ENCODE peak calls at places on chromosomes 1 and 21, in nine cellular contexts. U, Z, K, D, W, C, N, M and L are unnamed samples.

GRCh38 chr1:59917026-59917784 is 9.4 kb downstream of the CYP2J2 start:
- DNase-seq in U (no peak), Z (no peak), K (no peak), D (no peak), W (no peak), C (no peak), N (no peak), M (no peak), L (no peak)

GRCh38 chr1:77888429-77889239 is at the start of gene NEXN:
- DNase-seq in U (peak; percentile 88), Z (peak; percentile 81), K (peak; percentile 89), D (no peak), W (peak; percentile 79), C (peak; percentile 78), N (peak; percentile 84), M (peak; percentile 80), L (no peak)

GRCh38 chr1:11610629-11611180 is 43.5 kb downstream of the FBXO2 start:
- DNase-seq in U (no peak), Z (no peak), K (no peak), D (no peak), W (no peak), C (no peak), N (no peak), M (no peak), L (no peak)

GRCh38 chr1:199084293-199084692 is 445.5 kb downstream of the PTPRC start:
- DNase-seq in U (peak; percentile 5), Z (no peak), K (peak; percentile 72), D (no peak), W (peak; percentile 94), C (peak; percentile 66), N (no peak), M (no peak), L (peak; percentile 76)

GRCh38 chr1:46550751-46551231 is 656 bp downstream of the KNCN start:
- DNase-seq in U (peak; percentile 48), Z (no peak), K (no peak), D (no peak), W (no peak), C (no peak), N (no peak), M (no peak), L (no peak)

GRCh38 chr1:205339717-205340116 is 17.0 kb downstream of the KLHDC8A start:
- DNase-seq in U (no peak), Z (no peak), K (no peak), D (no peak), W (no peak), C (no peak), N (no peak), M (no peak), L (no peak)

GRCh38 chr21:33973268-33973667 is 57.7 kb upstream of the ATP5PO start:
- DNase-seq in U (no peak), Z (no peak), K (peak; percentile 43), D (no peak), W (no peak), C (peak; percentile 34), N (no peak), M (no peak), L (no peak)

GRCh38 chr21:15289896-15290841 is 225.4 kb upstream of the NRIP1 start:
- DNase-seq in U (peak; percentile 86), Z (peak; percentile 62), K (no peak), D (no peak), W (no peak), C (no peak), N (peak; percentile 58), M (peak; percentile 92), L (no peak)

GRCh38 chr1:228802386-228803221 is 67.3 kb downstream of the RHOU start:
- DNase-seq in U (no peak), Z (peak; percentile 59), K (no peak), D (no peak), W (peak; percentile 23), C (no peak), N (no peak), M (no peak), L (no peak)

GRCh38 chr1:200708769-200709168 is 29.9 kb upstream of the CAMSAP2 start:
- DNase-seq in U (no peak), Z (no peak), K (peak; percentile 18), D (no peak), W (peak; percentile 60), C (peak; percentile 4), N (no peak), M (no peak), L (no peak)

GRCh38 chr1:218249757-218250156 is 35.3 kb upstream of the RRP15 start:
- DNase-seq in U (no peak), Z (no peak), K (no peak), D (no peak), W (no peak), C (no peak), N (no peak), M (no peak), L (no peak)

GRCh38 chr1:205616563-205617293 is 15.1 kb downstream of the ELK4 start:
- DNase-seq in U (no peak), Z (no peak), K (no peak), D (no peak), W (no peak), C (no peak), N (no peak), M (no peak), L (no peak)

GRCh38 chr1:62285984-62286481 is 33.2 kb downstream of the KANK4 start:
- DNase-seq in U (peak; percentile 65), Z (no peak), K (no peak), D (no peak), W (no peak), C (no peak), N (no peak), M (peak; percentile 69), L (no peak)

GRCh38 chr1:65310078-65310587 is 790 bp downstream of the DNAJC6 start:
- DNase-seq in U (peak; percentile 87), Z (no peak), K (no peak), D (no peak), W (no peak), C (no peak), N (peak; percentile 80), M (peak; percentile 90), L (no peak)

GRCh38 chr1:114671939-114672275 is 2.1 kb upstream of the DENND2C start:
- DNase-seq in U (no peak), Z (no peak), K (no peak), D (no peak), W (no peak), C (no peak), N (no peak), M (no peak), L (no peak)

GRCh38 chr1:184153731-184154130 is 102.2 kb downstream of the TSEN15 start:
- DNase-seq in U (no peak), Z (no peak), K (no peak), D (no peak), W (no peak), C (no peak), N (no peak), M (no peak), L (no peak)

GRCh38 chr21:45818904-45819285 is 162.7 kb upstream of the COL6A1 start:
- DNase-seq in U (no peak), Z (peak; percentile 69), K (peak; percentile 86), D (no peak), W (peak; percentile 84), C (peak; percentile 83), N (no peak), M (no peak), L (peak; percentile 52)

GRCh38 chr1:53860967-53861411 is 22.9 kb upstream of the NDC1 start:
- DNase-seq in U (peak; percentile 88), Z (peak; percentile 82), K (peak; percentile 44), D (peak; percentile 90), W (peak; percentile 61), C (peak; percentile 21), N (peak; percentile 64), M (peak; percentile 64), L (peak; percentile 55)

GRCh38 chr1:178683304-178683703 is 41.7 kb upstream of the RALGPS2 start:
- DNase-seq in U (no peak), Z (no peak), K (no peak), D (no peak), W (no peak), C (no peak), N (no peak), M (no peak), L (no peak)

GRCh38 chr1:197899037-197899436 is 3.4 kb upstream of the C1orf53 start:
- DNase-seq in U (no peak), Z (no peak), K (no peak), D (no peak), W (no peak), C (no peak), N (no peak), M (no peak), L (no peak)
- H3K4me1 ChIP-seq in U (peaks cover 18% of the 10 kb centered on the region), Z (no peaks in the 10 kb centered on the region), K (peaks cover 6% of the 10 kb centered on the region), D (peaks cover 20% of the 10 kb centered on the region), W (no peaks in the 10 kb centered on the region), C (peaks cover 5% of the 10 kb centered on the region), N (peaks cover 5% of the 10 kb centered on the region), M (no peaks in the 10 kb centered on the region), L (peaks cover 21% of the 10 kb centered on the region)

DNA sequence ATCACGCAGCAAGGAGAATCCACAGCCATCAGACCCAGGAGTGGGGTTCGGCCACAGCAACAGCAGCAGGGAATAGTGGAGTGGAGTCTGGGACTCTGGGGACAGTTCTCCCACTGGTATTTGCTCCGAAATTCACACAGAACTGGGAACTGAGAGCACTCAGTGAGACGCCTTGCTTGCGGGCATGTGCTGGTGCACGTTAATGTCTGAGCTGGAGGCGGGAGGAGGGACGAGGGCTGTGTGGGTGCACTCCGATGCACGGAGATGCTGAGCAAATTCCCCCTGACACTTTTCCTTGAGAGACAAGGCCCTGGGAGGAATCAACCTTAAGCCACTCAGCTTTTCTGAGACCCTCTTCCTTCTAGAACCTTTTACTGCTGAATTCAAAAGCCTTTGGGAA is 2.9 kb downstream of the RGS8 start:
- DNase-seq in U (no peak), Z (no peak), K (no peak), D (no peak), W (no peak), C (no peak), N (no peak), M (no peak), L (no peak)
- H2AFZ ChIP-seq in U (peak overlapping the region; percentile 43), Z (no peak overlapping the region), K (no peak overlapping the region), D (peak overlapping the region; percentile 74), W (no peak overlapping the region), C (no peak overlapping the region), N (no peak overlapping the region), M (no peak overlapping the region), L (no peak overlapping the region)

DNA sequence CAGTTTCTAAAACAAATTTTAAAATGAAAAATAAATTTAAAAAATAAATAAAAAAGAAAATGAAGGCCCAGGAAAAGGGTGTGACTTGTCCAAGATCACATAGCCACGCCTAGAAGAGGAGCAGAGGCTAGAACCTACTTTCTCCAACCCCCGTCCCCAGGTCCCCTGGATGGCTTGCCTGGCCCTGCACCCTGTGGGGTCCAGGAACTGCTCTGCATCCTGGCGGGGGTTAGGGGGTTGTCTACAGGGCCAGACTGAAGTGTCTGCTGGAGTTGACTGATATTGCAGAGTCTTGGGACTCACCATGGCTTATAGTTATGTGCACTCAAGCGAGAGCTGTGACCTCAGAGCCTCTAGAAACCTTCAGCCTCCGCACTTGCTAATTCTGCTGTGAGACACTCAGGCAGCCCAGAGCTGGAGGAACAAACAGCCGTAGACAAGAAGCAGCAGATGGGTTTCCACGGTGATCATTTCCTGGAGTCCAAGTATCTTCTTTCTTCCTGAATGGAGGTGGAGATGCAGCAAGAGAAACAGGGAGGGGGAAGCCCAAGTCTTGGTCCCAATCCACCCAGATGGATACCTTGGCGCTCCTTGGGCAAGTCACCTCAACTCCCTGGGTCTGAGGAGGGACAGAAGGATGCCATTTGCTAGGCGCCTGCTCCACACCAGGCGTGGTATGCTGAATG is 5.2 kb upstream of the EXTL1 start:
- DNase-seq in U (no peak), Z (no peak), K (peak; percentile 69), D (no peak), W (peak; percentile 29), C (peak; percentile 57), N (no peak), M (no peak), L (no peak)
- H3K4me1 ChIP-seq in U (no peaks in the 10 kb centered on the region), Z (no peaks in the 10 kb centered on the region), K (peaks cover 12% of the 10 kb centered on the region), D (no peaks in the 10 kb centered on the region), W (peaks cover 28% of the 10 kb centered on the region), C (peaks cover 51% of the 10 kb centered on the region), N (peaks cover 8% of the 10 kb centered on the region), M (no peaks in the 10 kb centered on the region), L (no peaks in the 10 kb centered on the region)

GRCh38 chr1:24119859-24120756 is 8.2 kb upstream of the MYOM3 start:
- DNase-seq in U (no peak), Z (peak; percentile 87), K (peak; percentile 33), D (no peak), W (peak; percentile 17), C (peak; percentile 21), N (no peak), M (no peak), L (no peak)
- H2AFZ ChIP-seq in U (no peak overlapping the region), Z (peak overlapping the region; percentile 62), K (no peak overlapping the region), D (no peak overlapping the region), W (peak overlapping the region; percentile 4), C (no peak overlapping the region), N (no peak overlapping the region), M (no peak overlapping the region), L (no peak overlapping the region)